ENCODE peak calls at places on chromosomes 4 and X, in five cellular contexts. Y, X, B, E and K are unnamed samples.
A peak's percentile ranks its signal among the peaks of the same experiment; 100 is the strongest.

GRCh38 chr4:152976466-152976761 is 40.3 kb downstream of the FHDC1 start:
- DNase-seq in Y (no peak), X (no peak), B (no peak), E (no peak), K (no peak)

GRCh38 chr4:90060039-90060438 is 67.2 kb upstream of the CCSER1 start:
- DNase-seq in Y (no peak), X (no peak), B (no peak), E (no peak), K (no peak)

GRCh38 chr4:79308971-79309370 is 16.9 kb downstream of the NAA11 start:
- DNase-seq in Y (no peak), X (no peak), B (no peak), E (no peak), K (no peak)

GRCh38 chr4:42570221-42570620 is 86.7 kb downstream of the ATP8A1 start:
- DNase-seq in Y (peak; percentile 63), X (no peak), B (no peak), E (no peak), K (no peak)

GRCh38 chr4:154491341-154491679 is 289 bp downstream of the DCHS2 start:
- DNase-seq in Y (no peak), X (no peak), B (peak; percentile 30), E (no peak), K (peak; percentile 31)

GRCh38 chrX:46573331-46573895 is at the start of gene CHST7:
- DNase-seq in Y (peak; percentile 79), X (peak; percentile 79), B (peak; percentile 67), E (peak; percentile 53), K (peak; percentile 69)

GRCh38 chr4:107888237-107888636 is 43.1 kb upstream of the CYP2U1 start:
- DNase-seq in Y (no peak), X (no peak), B (no peak), E (no peak), K (no peak)

GRCh38 chrX:40153335-40154221 is 55.8 kb upstream of the BCOR start:
- DNase-seq in Y (no peak), X (peak; percentile 81), B (peak; percentile 51), E (no peak), K (no peak)

GRCh38 chrX:136097871-136098805 is 49.2 kb upstream of the FHL1 start:
- DNase-seq in Y (no peak), X (no peak), B (no peak), E (no peak), K (no peak)

GRCh38 chrX:118807151-118808017 is 16.2 kb upstream of the ZCCHC12 start:
- DNase-seq in Y (no peak), X (no peak), B (peak; percentile 65), E (peak; percentile 6), K (peak; percentile 42)

GRCh38 chr4:6250235-6250983 is 19.2 kb upstream of the WFS1 start:
- DNase-seq in Y (no peak), X (peak; percentile 16), B (peak; percentile 80), E (peak; percentile 43), K (peak; percentile 65)

GRCh38 chr4:10093801-10094552 is 22.6 kb downstream of the WDR1 start:
- DNase-seq in Y (no peak), X (peak; percentile 41), B (peak; percentile 99), E (peak; percentile 96), K (peak; percentile 98)

GRCh38 chr4:86448891-86449290 is 89.0 kb upstream of the MAPK10 start:
- DNase-seq in Y (no peak), X (no peak), B (peak; percentile 10), E (no peak), K (no peak)

GRCh38 chr4:140098481-140099132 is 55.4 kb downstream of the MAML3 start:
- DNase-seq in Y (no peak), X (no peak), B (peak; percentile 58), E (no peak), K (peak; percentile 86)
- H3K4me3 ChIP-seq in Y (peak overlapping the region; percentile 32), X (no peak overlapping the region), B (no peak overlapping the region), E (no peak overlapping the region), K (no peak overlapping the region)

GRCh38 chr4:173834151-173834550 is 304.1 kb upstream of the HAND2 start:
- DNase-seq in Y (no peak), X (no peak), B (peak; percentile 24), E (no peak), K (no peak)
- TF ChIP-seq CTCF in Y (no peak), X (no peak), B (no peak), E (no peak), K (no peak)

GRCh38 chr4:123858465-123858864 is 461.9 kb downstream of the SPRY1 start:
- DNase-seq in Y (no peak), X (no peak), B (no peak), E (no peak), K (no peak)

GRCh38 chr4:123862812-123863211 is 466.2 kb downstream of the SPRY1 start:
- DNase-seq in Y (no peak), X (no peak), B (no peak), E (no peak), K (no peak)

GRCh38 chr4:123853651-123854050 is 457.1 kb downstream of the SPRY1 start:
- DNase-seq in Y (no peak), X (no peak), B (no peak), E (no peak), K (no peak)

GRCh38 chr4:123851521-123851920 is 454.9 kb downstream of the SPRY1 start:
- DNase-seq in Y (no peak), X (no peak), B (no peak), E (no peak), K (no peak)

DNA sequence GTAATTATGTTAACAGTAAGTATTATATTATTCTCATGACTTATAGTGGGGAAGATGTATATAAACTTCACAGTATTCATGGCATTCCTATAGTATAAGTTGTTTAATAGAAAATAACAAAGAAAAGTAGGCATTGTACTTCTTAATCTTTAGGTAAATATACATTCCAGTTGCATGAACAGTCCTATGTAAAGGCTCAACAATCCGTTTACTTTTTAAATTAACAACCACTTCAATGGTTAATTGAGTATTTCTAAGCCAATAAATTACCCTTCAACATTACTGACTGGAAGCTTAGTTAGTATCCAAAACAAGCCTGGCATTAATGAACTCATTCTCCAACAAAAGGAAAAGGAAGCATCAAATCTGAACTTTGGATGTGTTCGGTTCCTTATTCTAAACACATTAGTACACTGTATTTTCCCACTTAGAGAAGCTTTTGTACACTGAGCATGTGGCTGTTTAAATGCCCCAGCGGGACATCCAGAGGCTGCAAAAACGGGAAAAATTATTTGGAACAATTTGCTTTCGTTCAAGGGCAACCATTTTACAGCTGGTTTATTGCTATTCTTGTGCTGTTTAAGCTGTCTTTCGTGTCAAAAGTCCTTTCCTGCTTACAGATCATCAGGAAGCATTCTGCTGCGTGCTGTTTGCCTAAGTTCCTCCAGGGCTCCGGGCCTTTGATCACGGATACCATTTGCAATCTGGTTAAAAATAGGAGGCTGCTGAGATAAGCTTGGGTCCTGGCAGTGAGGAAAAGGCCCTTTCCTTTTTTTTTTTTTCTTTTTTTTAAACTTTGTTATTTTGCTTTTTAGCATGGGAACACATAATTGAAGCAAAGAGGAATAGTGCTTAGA is 460.3 kb downstream of the SPRY1 start:
- DNase-seq in Y (peak; percentile 24), X (peak; percentile 33), B (peak; percentile 69), E (peak; percentile 34), K (peak; percentile 51)
- H3K4me3 ChIP-seq in Y (peak overlapping the region; percentile 16), X (no peak overlapping the region), B (no peak overlapping the region), E (no peak overlapping the region), K (no peak overlapping the region)

GRCh38 chrX:154092371-154092770 is 5.1 kb downstream of the MECP2 start:
- DNase-seq in Y (no peak), X (no peak), B (no peak), E (no peak), K (no peak)
- TF ChIP-seq CTCF in Y (no peak), X (no peak), B (no peak), E (no peak), K (no peak)

GRCh38 chr4:123662827-123663226 is 266.2 kb downstream of the SPRY1 start:
- DNase-seq in Y (no peak), X (no peak), B (no peak), E (no peak), K (no peak)

GRCh38 chr4:123666486-123666885 is 269.9 kb downstream of the SPRY1 start:
- DNase-seq in Y (no peak), X (no peak), B (no peak), E (no peak), K (no peak)

GRCh38 chr4:123671633-123672404 is 275.2 kb downstream of the SPRY1 start:
- DNase-seq in Y (no peak), X (no peak), B (no peak), E (no peak), K (no peak)

GRCh38 chr4:123667991-123668390 is 271.4 kb downstream of the SPRY1 start:
- DNase-seq in Y (no peak), X (no peak), B (no peak), E (no peak), K (no peak)

GRCh38 chr4:123667496-123667895 is 270.9 kb downstream of the SPRY1 start:
- DNase-seq in Y (no peak), X (no peak), B (no peak), E (peak; percentile 42), K (peak; percentile 62)
- H3K4me3 ChIP-seq in Y (no peak overlapping the region), X (no peak overlapping the region), B (no peak overlapping the region), E (no peak overlapping the region), K (no peak overlapping the region)

DNA sequence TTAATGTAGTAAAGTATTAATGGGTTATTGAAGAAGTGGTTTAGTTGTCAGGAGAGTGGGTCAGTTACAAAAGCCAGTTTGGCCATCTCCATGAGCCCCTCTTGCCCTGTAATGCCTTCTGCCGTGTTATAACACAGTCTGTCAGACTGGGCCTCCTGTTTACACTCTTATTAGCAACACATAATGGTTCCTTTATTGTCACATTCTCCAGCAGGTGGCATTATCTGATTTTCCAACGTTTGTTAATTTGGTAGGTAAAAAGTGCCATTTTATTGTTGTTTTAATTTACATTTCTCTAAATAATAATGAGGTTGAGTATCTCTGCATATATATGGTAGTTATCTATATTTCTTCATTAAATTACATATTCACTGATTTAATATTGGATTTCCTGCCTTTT is 560.8 kb downstream of the FGF13 start:
- DNase-seq in Y (no peak), X (no peak), B (no peak), E (no peak), K (no peak)
- TF ChIP-seq CTCF in Y (no peak), X (no peak), B (no peak), E (no peak), K (no peak)

DNA sequence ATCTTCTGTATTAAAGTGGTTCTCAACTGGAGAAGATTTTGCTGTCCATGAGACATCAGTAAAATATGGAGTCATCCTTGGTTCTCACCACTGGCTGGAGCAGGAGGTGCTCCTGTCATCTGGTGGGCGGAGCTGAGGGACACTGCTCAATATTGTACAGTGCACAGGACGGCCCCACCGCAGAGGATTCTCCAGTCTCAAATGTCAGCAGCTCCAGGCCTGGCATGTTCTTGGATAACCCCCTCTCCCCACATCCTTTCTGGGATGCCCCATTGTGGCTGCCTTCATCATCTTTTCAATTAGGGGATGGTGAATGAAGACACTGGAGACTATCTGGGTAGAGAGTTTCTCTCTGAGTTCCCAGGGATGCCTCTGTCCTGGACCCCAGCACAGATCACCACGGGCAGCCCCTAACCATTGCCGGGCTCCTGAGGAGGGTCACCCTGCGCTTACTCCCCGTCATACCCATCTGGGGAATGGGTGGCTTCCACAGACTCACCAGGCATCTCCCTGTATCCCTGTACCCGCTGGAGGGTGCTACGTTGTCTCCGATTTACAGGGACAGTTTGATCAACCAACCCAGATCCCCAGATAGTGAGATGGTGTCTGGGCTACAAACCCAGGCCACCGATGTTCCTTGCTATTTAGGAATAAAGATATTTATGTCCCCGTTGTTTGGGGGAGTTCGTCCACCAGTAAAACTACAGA is 21.9 kb upstream of the P2RY8 start:
- DNase-seq in Y (no peak), X (no peak), B (no peak), E (no peak), K (no peak)
- H3K4me3 ChIP-seq in Y (no peak overlapping the region), X (no peak overlapping the region), B (no peak overlapping the region), E (no peak overlapping the region), K (no peak overlapping the region)

GRCh38 chrX:132676561-132677186 is 187.8 kb upstream of the MBNL3 start:
- DNase-seq in Y (no peak), X (no peak), B (peak; percentile 2), E (no peak), K (no peak)
- TF ChIP-seq CTCF in Y (no peak), X (no peak), B (no peak), E (peak; percentile 4), K (no peak)